ENCODE peak calls at places on chromosomes 2 and 18, in nine cellular contexts. J, C, S, L, R, D, B, M and U are unnamed samples.

GRCh38 chr2:51534176-51534575 is 502.2 kb upstream of the NRXN1 start:
- DNase-seq in J (no peak), C (no peak), S (no peak), L (no peak), R (no peak), D (no peak), B (no peak), M (no peak), U (no peak)

GRCh38 chr2:204072443-204073324 is 136.1 kb downstream of the ICOS start:
- DNase-seq in J (peak), C (no peak), S (no peak), L (no peak), R (no peak), D (no peak), B (no peak), M (peak), U (peak)

GRCh38 chr2:14678754-14679153 is 46.2 kb downstream of the LRATD1 start:
- DNase-seq in J (peak), C (no peak), S (no peak), L (no peak), R (no peak), D (peak), B (no peak), M (no peak), U (no peak)

GRCh38 chr2:38540580-38541290 is 62.0 kb downstream of the HNRNPLL start:
- DNase-seq in J (peak), C (no peak), S (peak), L (no peak), R (no peak), D (no peak), B (no peak), M (no peak), U (peak)

GRCh38 chr2:23526114-23526513 is 141.1 kb downstream of the KLHL29 start:
- DNase-seq in J (no peak), C (no peak), S (no peak), L (no peak), R (no peak), D (no peak), B (no peak), M (no peak), U (no peak)

GRCh38 chr2:18980778-18981104 is 377.7 kb downstream of the OSR1 start:
- DNase-seq in J (no peak), C (no peak), S (no peak), L (no peak), R (no peak), D (no peak), B (no peak), M (no peak), U (no peak)

GRCh38 chr18:48613589-48613988 is 74.8 kb downstream of the CTIF start:
- DNase-seq in J (no peak), C (no peak), S (peak), L (peak), R (peak), D (no peak), B (no peak), M (no peak), U (peak)

GRCh38 chr18:40687401-40687800 is 1267.6 kb upstream of the PIK3C3 start:
- DNase-seq in J (no peak), C (no peak), S (no peak), L (no peak), R (no peak), D (peak), B (no peak), M (no peak), U (no peak)

GRCh38 chr18:47881752-47882455 is 48.6 kb downstream of the SMAD2 start:
- DNase-seq in J (peak), C (peak), S (no peak), L (no peak), R (no peak), D (peak), B (no peak), M (no peak), U (no peak)

GRCh38 chr18:40035951-40036350 is 1919.1 kb upstream of the PIK3C3 start:
- DNase-seq in J (no peak), C (no peak), S (no peak), L (no peak), R (no peak), D (no peak), B (no peak), M (no peak), U (no peak)

GRCh38 chr18:77123313-77124231 is 9.0 kb downstream of the MBP start:
- DNase-seq in J (no peak), C (no peak), S (no peak), L (no peak), R (no peak), D (no peak), B (no peak), M (no peak), U (no peak)

GRCh38 chr2:80292474-80292873 is 12.1 kb downstream of the LRRTM1 start:
- DNase-seq in J (no peak), C (no peak), S (no peak), L (no peak), R (no peak), D (no peak), B (no peak), M (no peak), U (no peak)

GRCh38 chr2:233426619-233427342 is 72.5 kb downstream of the DGKD start:
- DNase-seq in J (peak), C (peak), S (no peak), L (no peak), R (no peak), D (peak), B (no peak), M (peak), U (peak)

GRCh38 chr2:110748489-110748867 is 16.1 kb downstream of the ACOXL start:
- DNase-seq in J (peak), C (no peak), S (no peak), L (no peak), R (no peak), D (peak), B (no peak), M (no peak), U (no peak)

GRCh38 chr2:205763708-205764501 is 81.6 kb downstream of the NRP2 start:
- DNase-seq in J (no peak), C (no peak), S (peak), L (peak), R (no peak), D (peak), B (no peak), M (peak), U (peak)

GRCh38 chr2:12005886-12006681 is 259.7 kb downstream of the LPIN1 start:
- DNase-seq in J (peak), C (no peak), S (no peak), L (no peak), R (no peak), D (peak), B (no peak), M (peak), U (no peak)

GRCh38 chr2:36168136-36168535 is 187.4 kb upstream of the CRIM1 start:
- DNase-seq in J (peak), C (no peak), S (no peak), L (no peak), R (no peak), D (no peak), B (no peak), M (peak), U (no peak)

GRCh38 chr2:163045830-163046229 is 207.3 kb upstream of the KCNH7 start:
- DNase-seq in J (no peak), C (no peak), S (no peak), L (no peak), R (no peak), D (no peak), B (no peak), M (no peak), U (no peak)

GRCh38 chr18:8654482-8655451 is 45.5 kb downstream of the RAB12 start:
- DNase-seq in J (no peak), C (no peak), S (no peak), L (no peak), R (no peak), D (no peak), B (no peak), M (no peak), U (no peak)

GRCh38 chr2:146193619-146194018 is 1651.2 kb upstream of the ACVR2A start:
- DNase-seq in J (no peak), C (no peak), S (no peak), L (no peak), R (no peak), D (no peak), B (no peak), M (no peak), U (no peak)

GRCh38 chr2:188181035-188181434 is 110.6 kb upstream of the GULP1 start:
- DNase-seq in J (no peak), C (no peak), S (no peak), L (no peak), R (no peak), D (no peak), B (no peak), M (no peak), U (no peak)

GRCh38 chr2:156625360-156625995 is 189.3 kb downstream of the GPD2 start:
- DNase-seq in J (no peak), C (no peak), S (no peak), L (no peak), R (no peak), D (no peak), B (no peak), M (no peak), U (no peak)

GRCh38 chr2:68436270-68436669 is 30.8 kb downstream of the FBXO48 start:
- DNase-seq in J (no peak), C (no peak), S (no peak), L (no peak), R (no peak), D (peak), B (no peak), M (no peak), U (no peak)

GRCh38 chr18:13439475-13439874 is 220.9 kb downstream of the LDLRAD4 start:
- DNase-seq in J (no peak), C (no peak), S (peak), L (no peak), R (no peak), D (no peak), B (no peak), M (no peak), U (no peak)

GRCh38 chr2:134020608-134021007 is 233.3 kb upstream of the MGAT5 start:
- DNase-seq in J (no peak), C (no peak), S (no peak), L (no peak), R (no peak), D (no peak), B (no peak), M (no peak), U (no peak)

GRCh38 chr2:10892796-10893350 is 18.9 kb upstream of the KCNF1 start:
- DNase-seq in J (no peak), C (no peak), S (no peak), L (no peak), R (no peak), D (no peak), B (no peak), M (no peak), U (no peak)

GRCh38 chr18:12886498-12887126 is 2.6 kb upstream of the PTPN2 start:
- DNase-seq in J (peak), C (no peak), S (no peak), L (no peak), R (no peak), D (no peak), B (no peak), M (peak), U (no peak)

GRCh38 chr2:156903335-156903734 is 354.2 kb upstream of the GALNT5 start:
- DNase-seq in J (peak), C (no peak), S (no peak), L (no peak), R (no peak), D (peak), B (no peak), M (no peak), U (no peak)

GRCh38 chr2:205390866-205391265 is 291.4 kb upstream of the NRP2 start:
- DNase-seq in J (no peak), C (no peak), S (no peak), L (no peak), R (no peak), D (no peak), B (no peak), M (no peak), U (no peak)

GRCh38 chr2:201228271-201228911 is 31.9 kb upstream of the CASP8 start:
- DNase-seq in J (no peak), C (no peak), S (no peak), L (no peak), R (no peak), D (no peak), B (no peak), M (no peak), U (no peak)

GRCh38 chr2:238963164-238963969 is 115.5 kb downstream of the TWIST2 start:
- DNase-seq in J (no peak), C (no peak), S (no peak), L (no peak), R (no peak), D (peak), B (no peak), M (no peak), U (no peak)

GRCh38 chr2:128196026-128196822 is 105.2 kb downstream of the UGGT1 start:
- DNase-seq in J (no peak), C (no peak), S (peak), L (no peak), R (no peak), D (peak), B (no peak), M (no peak), U (no peak)

GRCh38 chr2:55519908-55520885 is 679 bp downstream of the CFAP36 start:
- DNase-seq in J (peak), C (no peak), S (no peak), L (no peak), R (peak), D (peak), B (no peak), M (peak), U (peak)

GRCh38 chr2:238105506-238106338 is 5.6 kb downstream of the ESPNL start:
- DNase-seq in J (no peak), C (no peak), S (no peak), L (peak), R (peak), D (no peak), B (peak), M (no peak), U (no peak)

GRCh38 chr2:226031078-226031937 is 631.8 kb downstream of the NYAP2 start:
- DNase-seq in J (peak), C (no peak), S (peak), L (peak), R (peak), D (peak), B (peak), M (peak), U (peak)

GRCh38 chr18:76679259-76679658 is 143.1 kb upstream of the ZNF236 start:
- DNase-seq in J (no peak), C (no peak), S (no peak), L (no peak), R (no peak), D (no peak), B (no peak), M (no peak), U (peak)

GRCh38 chr2:26299488-26300092 is 46.4 kb upstream of the SELENOI start:
- DNase-seq in J (peak), C (no peak), S (no peak), L (no peak), R (peak), D (peak), B (no peak), M (no peak), U (peak)

GRCh38 chr2:45813003-45813601 is 161.6 kb downstream of the PRKCE start:
- DNase-seq in J (no peak), C (no peak), S (peak), L (no peak), R (no peak), D (peak), B (no peak), M (no peak), U (no peak)

GRCh38 chr2:220955776-220956175 is 616.3 kb downstream of the EPHA4 start:
- DNase-seq in J (no peak), C (no peak), S (no peak), L (no peak), R (no peak), D (no peak), B (no peak), M (no peak), U (no peak)

GRCh38 chr2:30109856-30110255 is 37.0 kb upstream of the YPEL5 start:
- DNase-seq in J (peak), C (no peak), S (no peak), L (no peak), R (no peak), D (no peak), B (no peak), M (peak), U (no peak)
- H3K4me3 ChIP-seq in J (no peak), C (no peak), S (no peak), L (no peak), R (no peak), D (no peak), B (no peak), M (no peak), U (no peak)

GRCh38 chr2:241507430-241508239 is 749 bp downstream of the STK25 start:
- DNase-seq in J (peak), C (no peak), S (no peak), L (no peak), R (peak), D (peak), B (no peak), M (peak), U (peak)
- TF ChIP-seq CTCF in J (no peak), C (peak), S (no peak), L (peak), R (no peak), D (no peak), B (no peak), M (no peak), U (no peak)

GRCh38 chr2:129797489-129798300 is 181.8 kb upstream of the RAB6C start:
- DNase-seq in J (no peak), C (no peak), S (no peak), L (no peak), R (no peak), D (no peak), B (no peak), M (no peak), U (no peak)
- H3K27ac ChIP-seq in J (no peak), C (no peak), S (no peak), L (no peak), R (no peak), D (no peak), B (no peak), M (no peak), U (no peak)

DNA sequence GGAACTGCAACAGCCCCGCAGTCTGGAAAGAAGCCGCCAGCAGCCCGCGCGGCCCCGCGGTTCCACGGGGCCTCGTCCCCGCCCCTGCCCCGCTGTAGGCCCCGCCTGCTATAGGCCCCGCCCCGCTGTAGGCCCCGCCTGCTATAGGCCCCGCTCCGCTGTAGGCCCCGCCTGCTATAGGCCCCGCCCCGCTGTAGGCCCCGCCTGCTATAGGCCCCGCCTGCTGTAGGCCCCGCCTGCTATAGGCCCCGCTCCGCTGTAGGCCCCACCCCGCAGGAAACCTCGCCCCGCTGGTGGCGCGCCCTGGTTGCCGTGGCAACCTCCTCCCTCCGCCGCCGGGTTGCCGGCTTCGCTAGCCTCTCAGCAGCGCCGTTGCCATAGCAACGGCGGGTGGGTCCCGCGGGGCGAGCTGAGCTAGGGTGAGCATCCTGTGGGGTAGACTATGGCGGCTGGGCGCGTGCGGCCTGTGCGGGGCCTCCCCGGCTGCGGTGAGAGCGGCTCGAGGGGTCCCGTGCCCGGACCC is 12.2 kb upstream of the KIF1A start:
- DNase-seq in J (peak), C (peak), S (peak), L (peak), R (peak), D (peak), B (peak), M (peak), U (peak)
- H3K4me3 ChIP-seq in J (peak), C (no peak), S (no peak), L (peak), R (peak), D (peak), B (no peak), M (no peak), U (peak)

DNA sequence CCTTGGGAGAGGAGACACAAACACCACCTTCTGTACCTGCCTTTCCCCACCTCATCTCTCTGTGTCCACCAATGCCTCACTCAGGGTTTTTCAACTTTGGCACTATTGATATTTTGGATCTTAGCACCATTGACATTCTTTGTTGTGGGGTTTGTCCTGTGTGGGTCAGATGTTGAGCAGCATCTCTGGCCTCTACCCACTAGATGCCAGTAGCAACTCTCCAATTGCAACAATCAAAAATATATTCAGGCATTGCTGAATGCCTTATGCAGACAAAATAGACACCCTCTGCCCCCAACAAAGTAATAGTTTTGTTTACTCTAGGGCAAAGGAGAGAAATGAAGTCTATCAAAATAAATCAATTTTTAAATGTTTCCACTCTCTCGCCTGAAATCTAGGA is 1384.3 kb upstream of the NXPH2 start:
- DNase-seq in J (no peak), C (no peak), S (no peak), L (no peak), R (no peak), D (no peak), B (no peak), M (no peak), U (no peak)
- TF ChIP-seq CTCF in J (no peak), C (no peak), S (no peak), L (no peak), R (no peak), D (peak), B (no peak), M (no peak), U (no peak)